ENCODE peak calls at places on chromosomes 16 and 17, in seven cellular contexts. U is AG04450, B is IMR-90, V is colonic mucosa, J is lung, R is PC-9, P is breast epithelium. A is an unnamed sample.

GRCh38 chr17:27523712-27524111 is 67.5 kb downstream of the KSR1 start:
- DNase-seq in U (no peak), B (no peak), V (no peak), J (no peak), R (peak), P (no peak), A (peak)

GRCh38 chr17:9598661-9599060 is 22.2 kb downstream of the CFAP52 start:
- DNase-seq in U (no peak), B (no peak), V (no peak), J (no peak), R (no peak), P (no peak), A (no peak)

GRCh38 chr17:15348030-15348429 is 6.6 kb upstream of the TEKT3 start:
- DNase-seq in U (no peak), B (peak), V (peak), J (no peak), R (no peak), P (no peak), A (no peak)

GRCh38 chr17:35731239-35731931 is at the start of gene RASL10B:
- DNase-seq in U (no peak), B (peak), V (no peak), J (no peak), R (no peak), P (no peak), A (no peak)

GRCh38 chr16:84737658-84738057 is 37.9 kb downstream of the USP10 start:
- DNase-seq in U (no peak), B (no peak), V (peak), J (peak), R (peak), P (no peak), A (no peak)

GRCh38 chr16:88497561-88498420 is 44.7 kb downstream of the ZFPM1 start:
- DNase-seq in U (no peak), B (peak), V (no peak), J (no peak), R (no peak), P (no peak), A (no peak)

GRCh38 chr16:87780385-87780989 is 14.7 kb upstream of the KLHDC4 start:
- DNase-seq in U (no peak), B (peak), V (peak), J (peak), R (no peak), P (no peak), A (no peak)

GRCh38 chr17:49548506-49549310 is 27.0 kb upstream of the NXPH3 start:
- DNase-seq in U (no peak), B (peak), V (no peak), J (no peak), R (peak), P (no peak), A (peak)

GRCh38 chr16:88924834-88925539 is 52.0 kb downstream of the CBFA2T3 start:
- DNase-seq in U (peak), B (peak), V (no peak), J (no peak), R (peak), P (no peak), A (no peak)

GRCh38 chr17:77527836-77528505 is 387.2 kb downstream of the SEC14L1 start:
- DNase-seq in U (no peak), B (no peak), V (no peak), J (no peak), R (no peak), P (no peak), A (no peak)

GRCh38 chr16:25256821-25257503 is 683 bp downstream of the ZKSCAN2 start:
- DNase-seq in U (no peak), B (peak), V (peak), J (no peak), R (no peak), P (no peak), A (no peak)

GRCh38 chr16:58444265-58444664 is 52.0 kb downstream of the GINS3 start:
- DNase-seq in U (no peak), B (no peak), V (no peak), J (no peak), R (no peak), P (no peak), A (no peak)

GRCh38 chr17:55157165-55157564 is 107.6 kb upstream of the HLF start:
- DNase-seq in U (no peak), B (peak), V (no peak), J (no peak), R (no peak), P (no peak), A (no peak)

GRCh38 chr16:65769776-65770438 is 596.6 kb upstream of the CDH5 start:
- DNase-seq in U (no peak), B (peak), V (no peak), J (no peak), R (no peak), P (no peak), A (no peak)

GRCh38 chr17:78822552-78822951 is 18.1 kb downstream of the USP36 start:
- DNase-seq in U (peak), B (peak), V (no peak), J (no peak), R (no peak), P (no peak), A (no peak)

GRCh38 chr16:61862756-61863155 is 173.5 kb downstream of the CDH8 start:
- DNase-seq in U (no peak), B (no peak), V (no peak), J (no peak), R (no peak), P (no peak), A (no peak)

GRCh38 chr16:84600343-84601229 is 17.3 kb downstream of the COTL1 start:
- DNase-seq in U (no peak), B (peak), V (no peak), J (no peak), R (no peak), P (no peak), A (no peak)

GRCh38 chr16:88992351-88993005 is 15.5 kb upstream of the CBFA2T3 start:
- DNase-seq in U (no peak), B (no peak), V (no peak), J (no peak), R (no peak), P (no peak), A (no peak)

GRCh38 chr16:24626251-24626650 is 86.9 kb downstream of the RBBP6 start:
- DNase-seq in U (no peak), B (peak), V (no peak), J (no peak), R (no peak), P (no peak), A (no peak)

GRCh38 chr16:30893082-30893743 is 664 bp downstream of the BCL7C start:
- DNase-seq in U (no peak), B (no peak), V (peak), J (no peak), R (no peak), P (no peak), A (no peak)

GRCh38 chr16:30894540-30895368 is 877 bp upstream of the BCL7C start:
- DNase-seq in U (no peak), B (no peak), V (no peak), J (no peak), R (no peak), P (no peak), A (no peak)

GRCh38 chr16:30889721-30890120 is 4.2 kb downstream of the BCL7C start:
- DNase-seq in U (no peak), B (no peak), V (no peak), J (no peak), R (no peak), P (no peak), A (no peak)

GRCh38 chr16:30893744-30894539 is at the start of gene BCL7C:
- DNase-seq in U (no peak), B (peak), V (peak), J (peak), R (peak), P (peak), A (no peak)

DNA sequence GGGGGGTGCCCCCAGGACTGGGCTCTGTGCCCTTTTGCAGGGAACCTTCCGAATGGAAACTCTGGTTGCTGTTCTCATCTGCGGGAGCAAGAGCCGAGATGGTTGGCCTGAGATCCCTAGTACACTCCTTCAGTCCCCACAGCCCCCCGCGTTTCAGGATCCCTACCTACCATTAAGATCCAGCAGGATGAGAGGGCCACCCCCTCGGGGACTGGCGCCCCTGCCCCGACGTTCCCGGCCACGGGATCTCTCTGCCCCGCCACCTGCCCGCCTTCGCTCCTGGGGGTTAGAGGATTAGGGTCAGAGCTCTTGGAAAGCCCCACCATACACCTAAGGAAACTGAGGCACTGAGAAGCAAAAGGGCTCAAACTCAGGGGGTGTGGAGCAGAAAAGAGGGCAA is 1.2 kb downstream of the BCL7C start:
- DNase-seq in U (no peak), B (no peak), V (no peak), J (no peak), R (no peak), P (no peak), A (no peak)
- H3K27ac ChIP-seq in U (no peak), B (peak), V (no peak), J (no peak), R (no peak), P (no peak), A (no peak)

GRCh38 chr16:10502766-10503165 is 77.6 kb downstream of the EMP2 start:
- DNase-seq in U (no peak), B (no peak), V (no peak), J (no peak), R (no peak), P (no peak), A (no peak)
- H3K27ac ChIP-seq in U (no peak), B (no peak), V (no peak), J (no peak), R (no peak), P (no peak), A (no peak)

DNA sequence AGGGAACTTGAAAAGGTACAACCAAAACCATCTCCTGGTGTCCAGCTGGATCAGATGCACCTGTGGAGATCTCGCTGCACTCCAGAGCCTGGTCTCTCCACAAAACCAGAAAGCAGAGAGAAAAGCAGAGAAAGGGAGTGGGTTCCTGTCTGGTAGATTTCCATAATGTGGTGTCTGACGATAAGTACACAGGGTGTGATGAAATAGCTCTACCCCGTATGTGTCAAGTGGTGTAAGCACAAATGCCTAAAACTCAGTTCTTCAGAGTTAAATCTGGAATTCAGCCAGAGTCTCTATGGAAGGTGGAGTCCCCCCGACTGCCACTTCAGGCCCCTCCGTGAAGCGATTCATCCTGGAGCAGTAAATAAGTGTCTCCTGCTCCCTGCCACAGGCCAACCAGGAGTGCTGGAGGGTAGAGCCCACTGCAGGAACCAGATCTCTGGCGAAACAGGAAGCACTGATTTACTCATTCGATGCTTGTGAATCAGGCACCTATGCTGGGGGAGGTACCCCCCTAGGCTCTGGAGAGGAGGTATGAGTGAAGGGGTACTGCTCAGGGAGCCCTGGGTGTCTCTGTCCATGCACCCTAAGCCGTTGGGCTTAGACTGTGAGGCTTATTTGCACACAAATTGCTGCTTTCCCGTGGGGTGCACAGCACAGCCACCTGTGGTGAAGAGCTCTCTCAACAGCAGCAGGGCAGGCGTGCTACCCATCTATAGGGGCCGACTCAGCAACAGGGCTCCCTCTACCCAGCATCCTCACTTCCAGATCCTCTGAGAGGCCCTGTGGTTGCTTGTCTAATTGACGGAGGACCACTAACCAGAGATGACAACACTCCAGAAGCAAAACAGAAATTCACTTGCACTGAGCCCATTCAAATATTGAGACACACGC is 97.1 kb upstream of the MYOCD start:
- DNase-seq in U (no peak), B (no peak), V (no peak), J (no peak), R (no peak), P (no peak), A (no peak)
- H3K27ac ChIP-seq in U (no peak), B (no peak), V (no peak), J (no peak), R (no peak), P (no peak), A (no peak)

GRCh38 chr17:57986841-57987581 is 1.0 kb downstream of the VEZF1 start:
- DNase-seq in U (peak), B (peak), V (peak), J (peak), R (no peak), P (no peak), A (no peak)

GRCh38 chr17:57984226-57984890 is 3.7 kb downstream of the VEZF1 start:
- DNase-seq in U (no peak), B (no peak), V (no peak), J (no peak), R (no peak), P (no peak), A (no peak)

GRCh38 chr17:57985675-57985974 is 2.4 kb downstream of the VEZF1 start:
- DNase-seq in U (no peak), B (peak), V (no peak), J (no peak), R (no peak), P (no peak), A (peak)

GRCh38 chr17:57983446-57983845 is 4.6 kb downstream of the VEZF1 start:
- DNase-seq in U (no peak), B (no peak), V (no peak), J (no peak), R (no peak), P (no peak), A (no peak)

DNA sequence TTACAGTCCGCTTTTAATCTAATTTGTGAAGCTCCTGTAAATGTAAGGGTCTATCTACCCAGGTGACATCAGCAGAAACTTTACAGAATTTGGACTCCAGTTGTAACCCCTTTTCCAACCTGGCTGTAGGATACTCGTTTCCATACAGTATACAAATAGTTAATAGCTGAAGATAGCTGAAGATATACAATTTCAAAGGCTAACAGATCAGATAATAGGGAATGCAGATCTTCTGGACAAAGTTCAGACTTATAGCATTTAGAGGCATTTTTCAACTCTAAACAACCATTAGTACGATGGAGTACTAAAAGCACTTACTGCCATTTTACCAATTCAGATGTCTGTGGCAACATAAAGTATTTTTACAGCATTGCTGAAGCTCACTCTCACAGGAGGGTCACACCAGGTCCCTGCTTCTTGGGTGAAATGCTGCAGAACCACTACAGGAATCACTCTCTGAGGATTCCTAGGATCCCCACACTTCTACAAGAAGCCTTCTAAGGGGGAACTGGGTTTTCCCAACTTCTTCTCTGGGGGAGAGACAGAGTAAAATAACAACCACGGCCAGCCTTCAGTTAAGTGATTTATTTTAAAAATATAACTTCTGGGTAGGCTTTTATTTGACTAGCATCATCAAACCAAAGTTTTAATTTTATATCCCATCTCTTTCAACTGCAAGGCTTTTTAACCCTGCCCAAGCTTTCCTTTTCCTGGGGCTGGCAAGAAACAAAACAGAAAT is 2.9 kb downstream of the VEZF1 start:
- DNase-seq in U (no peak), B (no peak), V (no peak), J (no peak), R (no peak), P (no peak), A (no peak)
- H3K27ac ChIP-seq in U (no peak), B (peak), V (no peak), J (peak), R (peak), P (peak), A (peak)

GRCh38 chr17:83087788-83088360 is 8.5 kb downstream of the METRNL start:
- DNase-seq in U (no peak), B (no peak), V (no peak), J (no peak), R (no peak), P (no peak), A (no peak)
- H3K27ac ChIP-seq in U (no peak), B (no peak), V (no peak), J (no peak), R (no peak), P (peak), A (no peak)

A was measured in epithelial cell of prostate.